ENCODE peak calls at places on chromosomes 11 and 22, in four cellular contexts. One of them, this sample, is unnamed.
A peak's percentile ranks its signal among the peaks of the same experiment; 100 is the strongest.

GRCh38 chr11:130428271-130428670 is at the start of gene ADAMTS8:
- DNase-seq in GM04503: no peak
- DNase-seq in HS-5: no peak
- DNase-seq in GM19239: no peak
- DNase-seq in this sample: no peak

GRCh38 chr11:113334183-113334582 is 19.8 kb downstream of the TTC12 start:
- DNase-seq in GM04503: no peak
- DNase-seq in HS-5: no peak
- DNase-seq in GM19239: no peak
- DNase-seq in this sample: no peak

GRCh38 chr22:27877501-27877900 is 41.6 kb downstream of the PITPNB start:
- DNase-seq in GM04503: no peak
- DNase-seq in HS-5: no peak
- DNase-seq in GM19239: no peak
- DNase-seq in this sample: no peak

GRCh38 chr22:47307812-47308211 is 545.4 kb downstream of the TBC1D22A start:
- DNase-seq in GM04503: no peak
- DNase-seq in HS-5: no peak
- DNase-seq in GM19239: no peak
- DNase-seq in this sample: no peak

GRCh38 chr11:1832181-1832988 is 2.4 kb upstream of the SYT8 start:
- DNase-seq in GM04503: no peak
- DNase-seq in HS-5: no peak
- DNase-seq in GM19239: peak; percentile 82
- DNase-seq in this sample: peak; percentile 80

GRCh38 chr22:21714059-21714770 is 21.4 kb downstream of the YPEL1 start:
- DNase-seq in GM04503: no peak
- DNase-seq in HS-5: no peak
- DNase-seq in GM19239: no peak
- DNase-seq in this sample: no peak

GRCh38 chr11:61761440-61762163 is 9.2 kb downstream of the MYRF start:
- DNase-seq in GM04503: no peak
- DNase-seq in HS-5: no peak
- DNase-seq in GM19239: no peak
- DNase-seq in this sample: no peak

GRCh38 chr22:31532060-31532459 is 35.7 kb downstream of the SFI1 start:
- DNase-seq in GM04503: no peak
- DNase-seq in HS-5: no peak
- DNase-seq in GM19239: no peak
- DNase-seq in this sample: no peak

GRCh38 chr22:31272522-31273446 is 19.5 kb downstream of the PIK3IP1 start:
- DNase-seq in GM04503: no peak
- DNase-seq in HS-5: peak; percentile 28
- DNase-seq in GM19239: peak; percentile 60
- DNase-seq in this sample: peak; percentile 42

GRCh38 chr22:11253000-11253511 is 4274.9 kb upstream of the OR11H1 start:
- DNase-seq in GM04503: no peak
- DNase-seq in HS-5: no peak
- DNase-seq in GM19239: no peak
- DNase-seq in this sample: no peak

GRCh38 chr11:14537134-14537599 is 17.0 kb upstream of the PSMA1 start:
- DNase-seq in GM04503: no peak
- DNase-seq in HS-5: no peak
- DNase-seq in GM19239: peak; percentile 40
- DNase-seq in this sample: peak; percentile 60

GRCh38 chr11:111387318-111387863 is 8.3 kb upstream of the POU2AF1 start:
- DNase-seq in GM04503: no peak
- DNase-seq in HS-5: no peak
- DNase-seq in GM19239: no peak
- DNase-seq in this sample: no peak

GRCh38 chr11:94519478-94520084 is 7.3 kb downstream of the C11orf97 start:
- DNase-seq in GM04503: no peak
- DNase-seq in HS-5: no peak
- DNase-seq in GM19239: no peak
- DNase-seq in this sample: peak; percentile 22

GRCh38 chr11:75812542-75813040 is 2.4 kb upstream of the UVRAG start:
- DNase-seq in GM04503: no peak
- DNase-seq in HS-5: no peak
- DNase-seq in GM19239: no peak
- DNase-seq in this sample: no peak

GRCh38 chr11:43747130-43747802 is 66.7 kb downstream of the HSD17B12 start:
- DNase-seq in GM04503: no peak
- DNase-seq in HS-5: no peak
- DNase-seq in GM19239: no peak
- DNase-seq in this sample: no peak

GRCh38 chr11:13102865-13103539 is 93.9 kb downstream of the RASSF10 start:
- DNase-seq in GM04503: no peak
- DNase-seq in HS-5: no peak
- DNase-seq in GM19239: no peak
- DNase-seq in this sample: no peak

GRCh38 chr11:299951-300735 is 817 bp upstream of the IFITM5 start:
- DNase-seq in GM04503: no peak
- DNase-seq in HS-5: no peak
- DNase-seq in GM19239: no peak
- DNase-seq in this sample: no peak

GRCh38 chr11:100739636-100740035 is 52.5 kb downstream of the ARHGAP42 start:
- DNase-seq in GM04503: peak; percentile 65
- DNase-seq in HS-5: peak; percentile 37
- DNase-seq in GM19239: no peak
- DNase-seq in this sample: no peak

GRCh38 chr11:126594921-126595367 is 239.5 kb downstream of the ST3GAL4 start:
- DNase-seq in GM04503: no peak
- DNase-seq in HS-5: no peak
- DNase-seq in GM19239: no peak
- DNase-seq in this sample: no peak

GRCh38 chr11:94762208-94762607 is 5.9 kb upstream of the AMOTL1 start:
- DNase-seq in GM04503: no peak
- DNase-seq in HS-5: no peak
- DNase-seq in GM19239: no peak
- DNase-seq in this sample: no peak

GRCh38 chr11:12289667-12290476 is 87.5 kb upstream of the PARVA start:
- DNase-seq in GM04503: no peak
- DNase-seq in HS-5: no peak
- DNase-seq in GM19239: no peak
- DNase-seq in this sample: no peak

GRCh38 chr11:86067230-86068137 is 1.4 kb downstream of the PICALM start:
- DNase-seq in GM04503: no peak
- DNase-seq in HS-5: no peak
- DNase-seq in GM19239: no peak
- DNase-seq in this sample: peak; percentile 11

GRCh38 chr22:35705141-35705540 is 12.5 kb upstream of the APOL5 start:
- DNase-seq in GM04503: peak; percentile 40
- DNase-seq in HS-5: peak; percentile 87
- DNase-seq in GM19239: no peak
- DNase-seq in this sample: no peak

GRCh38 chr11:17291710-17292109 is 15.2 kb downstream of the NUCB2 start:
- DNase-seq in GM04503: no peak
- DNase-seq in HS-5: no peak
- DNase-seq in GM19239: no peak
- DNase-seq in this sample: no peak

GRCh38 chr11:48101958-48102357 is 114.7 kb upstream of the OR4B1 start:
- DNase-seq in GM04503: no peak
- DNase-seq in HS-5: no peak
- DNase-seq in GM19239: no peak
- DNase-seq in this sample: no peak

GRCh38 chr11:127639916-127640315 is 639.3 kb upstream of the KIRREL3 start:
- DNase-seq in GM04503: peak; percentile 8
- DNase-seq in HS-5: no peak
- DNase-seq in GM19239: no peak
- DNase-seq in this sample: no peak

GRCh38 chr11:133115099-133115498 is 417.2 kb downstream of the OPCML start:
- DNase-seq in GM04503: no peak
- DNase-seq in HS-5: no peak
- DNase-seq in GM19239: no peak
- DNase-seq in this sample: no peak

GRCh38 chr11:4654635-4655335 is 11.0 kb downstream of the OR51E1 start:
- DNase-seq in GM04503: no peak
- DNase-seq in HS-5: no peak
- DNase-seq in GM19239: no peak
- DNase-seq in this sample: no peak

This sample was measured in germinal center.